ENCODE peak calls at places on chromosomes 4 and X, in four cellular contexts. C is GM06990; T is KG1; Q is activated CD4-positive, alpha-beta T cell treated with anti-CD3 and anti-CD28 coated beads, Interleukin-2, amount 50 U/mL, for 1 hour. R is an unnamed sample.

GRCh38 chr4:78691971-78692814 is 84.0 kb upstream of the BMP2K start:
- DNase-seq in C (no peak), T (peak; percentile 41), Q (no peak), R (no peak)

GRCh38 chr4:86497131-86497530 is 97.0 kb upstream of the PTPN13 start:
- DNase-seq in C (no peak), T (no peak), Q (no peak), R (no peak)

GRCh38 chrX:15299945-15300851 is 15.2 kb downstream of the ASB11 start:
- DNase-seq in C (no peak), T (no peak), Q (no peak), R (no peak)

GRCh38 chr4:118773082-118773792 is 62.7 kb downstream of the SEC24D start:
- DNase-seq in C (no peak), T (no peak), Q (no peak), R (no peak)

GRCh38 chr4:45831692-45832091 is 292.2 kb downstream of the GABRG1 start:
- DNase-seq in C (no peak), T (no peak), Q (no peak), R (no peak)

GRCh38 chrX:99384594-99385374 is 1025.3 kb downstream of the PCDH19 start:
- DNase-seq in C (no peak), T (no peak), Q (no peak), R (no peak)

GRCh38 chr4:81454498-81454897 is 17.2 kb downstream of the RASGEF1B start:
- DNase-seq in C (no peak), T (no peak), Q (no peak), R (no peak)

GRCh38 chr4:4677825-4678522 is 136.1 kb upstream of the STX18 start:
- DNase-seq in C (no peak), T (no peak), Q (no peak), R (no peak)

GRCh38 chrX:37786666-37787337 is 6.9 kb downstream of the CYBB start:
- DNase-seq in C (peak; percentile 33), T (no peak), Q (no peak), R (no peak)

GRCh38 chr4:6991771-6992557 is 51.2 kb upstream of the TADA2B start:
- DNase-seq in C (no peak), T (no peak), Q (no peak), R (peak; percentile 63)

GRCh38 chr4:183812567-183812966 is 92.5 kb upstream of the STOX2 start:
- DNase-seq in C (no peak), T (no peak), Q (no peak), R (no peak)

GRCh38 chr4:5157721-5158390 is 106.6 kb downstream of the STK32B start:
- DNase-seq in C (no peak), T (no peak), Q (no peak), R (no peak)

GRCh38 chrX:40097492-40098263 is at the start of gene BCOR:
- DNase-seq in C (peak; percentile 74), T (no peak), Q (peak; percentile 73), R (no peak)

GRCh38 chrX:103716967-103717366 is 6.3 kb downstream of the TMEM31 start:
- DNase-seq in C (no peak), T (no peak), Q (no peak), R (no peak)

GRCh38 chr4:77599378-77599777 is 6.2 kb upstream of the CXCL13 start:
- DNase-seq in C (no peak), T (no peak), Q (no peak), R (no peak)

GRCh38 chr4:148182230-148182928 is 259.8 kb downstream of the NR3C2 start:
- DNase-seq in C (no peak), T (no peak), Q (no peak), R (no peak)

GRCh38 chrX:4805559-4805958 is 1092.1 kb upstream of the PRKX start:
- DNase-seq in C (no peak), T (no peak), Q (no peak), R (no peak)

GRCh38 chrX:119648421-119648775 is 42.2 kb upstream of the NKRF start:
- DNase-seq in C (no peak), T (no peak), Q (no peak), R (no peak)

GRCh38 chr4:128286474-128287158 is 997 bp downstream of the PGRMC2 start:
- DNase-seq in C (peak; percentile 29), T (no peak), Q (peak; percentile 5), R (no peak)

GRCh38 chr4:91827914-91828313 is 475.9 kb upstream of the GRID2 start:
- DNase-seq in C (no peak), T (no peak), Q (no peak), R (no peak)

GRCh38 chrX:34770511-34770910 is 113.4 kb upstream of the TMEM47 start:
- DNase-seq in C (no peak), T (no peak), Q (no peak), R (no peak)

GRCh38 chr4:127604949-127605709 is 27.6 kb upstream of the INTU start:
- DNase-seq in C (no peak), T (no peak), Q (no peak), R (no peak)

GRCh38 chr4:92101609-92102231 is 202.0 kb upstream of the GRID2 start:
- DNase-seq in C (no peak), T (no peak), Q (no peak), R (no peak)

GRCh38 chr4:2792711-2793577 is at the start of gene SH3BP2:
- DNase-seq in C (peak; percentile 73), T (no peak), Q (peak; percentile 51), R (peak; percentile 88)

GRCh38 chr4:8682296-8682695 is 89.7 kb downstream of the CPZ start:
- DNase-seq in C (no peak), T (no peak), Q (no peak), R (no peak)

GRCh38 chrX:31590581-31591113 is 518.8 kb upstream of the FTHL17 start:
- DNase-seq in C (no peak), T (no peak), Q (no peak), R (no peak)

GRCh38 chr4:98623126-98623802 is 35.1 kb downstream of the TSPAN5 start:
- DNase-seq in C (no peak), T (no peak), Q (no peak), R (no peak)

GRCh38 chrX:100911731-100912130 is 17.0 kb downstream of the XKRX start:
- DNase-seq in C (no peak), T (no peak), Q (no peak), R (no peak)

GRCh38 chr4:122814426-122814825 is 12.2 kb upstream of the FGF2 start:
- DNase-seq in C (peak; percentile 26), T (no peak), Q (no peak), R (no peak)

GRCh38 chr4:26298198-26298950 is 22.4 kb upstream of the RBPJ start:
- DNase-seq in C (no peak), T (no peak), Q (no peak), R (no peak)

GRCh38 chr4:13919021-13919441 is 291.5 kb upstream of the BOD1L1 start:
- DNase-seq in C (no peak), T (no peak), Q (no peak), R (no peak)

GRCh38 chrX:3711331-3711917 is 2.0 kb downstream of the PRKX start:
- DNase-seq in C (peak; percentile 41), T (no peak), Q (peak; percentile 14), R (no peak)

GRCh38 chr4:4577359-4577875 is 35.6 kb upstream of the STX18 start:
- DNase-seq in C (no peak), T (no peak), Q (no peak), R (no peak)

GRCh38 chr4:176545886-176546285 is 226.1 kb downstream of the SPCS3 start:
- DNase-seq in C (no peak), T (no peak), Q (no peak), R (no peak)

GRCh38 chr4:82232891-82233290 is 140.9 kb downstream of the HNRNPD start:
- DNase-seq in C (no peak), T (no peak), Q (no peak), R (no peak)

GRCh38 chr4:184097240-184097619 is 120.4 kb downstream of the ENPP6 start:
- DNase-seq in C (peak; percentile 49), T (no peak), Q (no peak), R (no peak)

GRCh38 chrX:114071412-114071811 is 512.5 kb upstream of the HTR2C start:
- DNase-seq in C (no peak), T (no peak), Q (no peak), R (no peak)

GRCh38 chr4:1597021-1597931 is 86.8 kb downstream of the FAM53A start:
- DNase-seq in C (no peak), T (no peak), Q (no peak), R (no peak)